ENCODE peak calls at places on chromosome 14, in five cellular contexts. T is neuronal stem cell, Z is mesenchymal stem cell, R is IMR-90, S is H1. J is an unnamed sample.

GRCh38 chr14:91377700-91378652 is 39.6 kb downstream of the CCDC88C start:
- DNase-seq in T (no peak), Z (no peak), R (no peak), S (no peak), J (no peak)

GRCh38 chr14:52951730-52952481 is 1.1 kb upstream of the FERMT2 start:
- DNase-seq in T (no peak), Z (peak), R (peak), S (no peak), J (peak)

GRCh38 chr14:72558721-72559120 is 335.2 kb downstream of the DPF3 start:
- DNase-seq in T (no peak), Z (no peak), R (peak), S (no peak), J (peak)

GRCh38 chr14:72546359-72547035 is 347.4 kb downstream of the DPF3 start:
- DNase-seq in T (no peak), Z (no peak), R (no peak), S (no peak), J (no peak)

GRCh38 chr14:92397140-92397815 is 74.3 kb downstream of the SLC24A4 start:
- DNase-seq in T (no peak), Z (peak), R (peak), S (no peak), J (peak)

GRCh38 chr14:22084393-22085281 is 411.0 kb upstream of the OR4E1 start:
- DNase-seq in T (peak), Z (peak), R (peak), S (no peak), J (peak)

GRCh38 chr14:35401853-35402252 is 2.7 kb downstream of the NFKBIA start:
- DNase-seq in T (no peak), Z (no peak), R (peak), S (no peak), J (no peak)

GRCh38 chr14:85310491-85311272 is 219.3 kb upstream of the FLRT2 start:
- DNase-seq in T (no peak), Z (no peak), R (no peak), S (no peak), J (no peak)

GRCh38 chr14:66140963-66141362 is 345.2 kb upstream of the CCDC196 start:
- DNase-seq in T (no peak), Z (no peak), R (no peak), S (no peak), J (no peak)

GRCh38 chr14:74207943-74208342 is 31.3 kb upstream of the VSX2 start:
- DNase-seq in T (no peak), Z (no peak), R (no peak), S (no peak), J (no peak)

GRCh38 chr14:25351269-25351668 is 301.3 kb upstream of the STXBP6 start:
- DNase-seq in T (no peak), Z (no peak), R (no peak), S (no peak), J (no peak)

GRCh38 chr14:80403036-80403435 is 191.7 kb upstream of the DIO2 start:
- DNase-seq in T (no peak), Z (no peak), R (no peak), S (no peak), J (no peak)

GRCh38 chr14:72682188-72682587 is 211.7 kb downstream of the DPF3 start:
- DNase-seq in T (no peak), Z (peak), R (peak), S (no peak), J (peak)

GRCh38 chr14:100375273-100375962 is 52.3 kb downstream of the SLC25A47 start:
- DNase-seq in T (no peak), Z (peak), R (peak), S (peak), J (no peak)

GRCh38 chr14:100907240-100907639 is 3.7 kb upstream of the RTL1 start:
- DNase-seq in T (no peak), Z (no peak), R (no peak), S (no peak), J (no peak)

GRCh38 chr14:105091335-105092123 is 26.3 kb upstream of the GPR132 start:
- DNase-seq in T (no peak), Z (no peak), R (no peak), S (no peak), J (peak)

GRCh38 chr14:63045612-63046320 is 508 bp upstream of the KCNH5 start:
- DNase-seq in T (peak), Z (peak), R (peak), S (peak), J (peak)

GRCh38 chr14:64688801-64689200 is 15.4 kb upstream of the PLEKHG3 start:
- DNase-seq in T (no peak), Z (no peak), R (no peak), S (no peak), J (no peak)

GRCh38 chr14:58061581-58061980 is 90.4 kb downstream of the ARMH4 start:
- DNase-seq in T (no peak), Z (no peak), R (no peak), S (no peak), J (no peak)

GRCh38 chr14:91867316-91867988 is at the start of gene TC2N:
- DNase-seq in T (no peak), Z (no peak), R (no peak), S (no peak), J (no peak)

GRCh38 chr14:95255487-95255886 is 64.2 kb downstream of the CLMN start:
- DNase-seq in T (peak), Z (peak), R (peak), S (peak), J (peak)

GRCh38 chr14:90781344-90781761 is 34.9 kb downstream of the TTC7B start:
- DNase-seq in T (no peak), Z (peak), R (peak), S (no peak), J (no peak)

GRCh38 chr14:60905930-60906329 is 74.9 kb downstream of the TRMT5 start:
- DNase-seq in T (no peak), Z (no peak), R (peak), S (no peak), J (no peak)

GRCh38 chr14:105317546-105317945 is 3.0 kb downstream of the PACS2 start:
- DNase-seq in T (no peak), Z (peak), R (peak), S (no peak), J (no peak)

DNA sequence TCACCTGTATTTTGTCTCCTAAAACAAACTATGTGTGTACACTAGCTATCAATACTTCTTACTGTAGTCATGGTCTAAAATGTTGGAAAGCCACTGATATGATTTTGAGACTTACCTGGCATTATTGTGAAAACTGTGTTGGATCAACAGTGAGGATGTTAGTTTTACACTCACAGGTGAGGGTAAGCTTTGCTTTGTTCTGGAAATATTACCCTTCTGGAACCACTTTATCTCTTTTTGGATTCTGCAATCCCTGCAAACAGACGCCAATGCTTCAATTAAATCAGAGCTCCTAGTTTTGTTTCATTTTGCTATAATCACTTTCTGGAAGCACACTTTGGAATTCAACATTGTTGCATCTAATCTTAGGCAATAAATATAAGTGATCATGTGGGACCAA is 223.3 kb downstream of the RPS29 start:
- DNase-seq in T (no peak), Z (no peak), R (no peak), S (no peak), J (no peak)
- H4K8ac ChIP-seq in T (no peak), Z (no peak), R (no peak), S (no peak), J (no peak)

DNA sequence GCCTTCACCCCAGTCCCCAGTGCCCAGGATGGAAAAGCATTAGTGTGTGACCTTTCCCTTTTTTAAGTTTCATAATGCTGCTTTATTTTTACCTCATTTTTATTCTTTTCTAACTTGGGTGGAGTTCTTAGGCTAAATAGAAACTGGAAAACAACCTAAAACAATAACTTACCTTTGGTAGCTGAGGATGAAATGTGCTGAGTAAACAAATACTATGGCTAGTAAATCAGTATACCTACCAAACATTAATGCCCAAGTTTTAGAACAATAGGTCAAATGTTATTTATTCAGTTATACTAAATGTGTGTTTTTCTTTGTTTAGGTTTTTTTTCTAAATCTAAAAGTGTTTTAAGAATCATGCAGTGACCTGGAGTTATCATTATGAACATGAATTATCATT is 226.6 kb upstream of the G2E3 start:
- DNase-seq in T (no peak), Z (no peak), R (no peak), S (no peak), J (no peak)
- H4K8ac ChIP-seq in T (no peak), Z (no peak), R (no peak), S (no peak), J (no peak)

DNA sequence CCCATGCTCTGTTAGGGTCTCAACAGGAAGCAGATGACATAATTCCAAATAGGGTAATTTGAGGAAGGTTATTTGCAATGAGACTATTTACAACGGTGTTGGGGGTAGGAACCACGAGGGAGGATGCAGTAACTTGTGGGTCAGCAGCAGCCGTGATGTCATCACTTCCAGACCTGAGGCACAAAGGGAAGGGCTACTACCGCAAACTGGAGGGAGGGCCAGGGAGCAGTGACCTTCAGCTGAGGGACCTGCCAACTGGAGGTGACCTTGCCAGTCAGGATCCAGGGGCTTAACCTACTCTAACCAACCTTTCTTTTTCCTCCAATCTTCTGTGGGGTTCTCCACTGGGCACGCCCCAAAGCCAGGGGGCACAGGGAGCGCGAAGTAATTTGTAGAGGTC is 1.7 kb upstream of the VRK1 start:
- DNase-seq in T (no peak), Z (no peak), R (no peak), S (no peak), J (no peak)
- H4K8ac ChIP-seq in T (no peak), Z (no peak), R (no peak), S (no peak), J (no peak)

DNA sequence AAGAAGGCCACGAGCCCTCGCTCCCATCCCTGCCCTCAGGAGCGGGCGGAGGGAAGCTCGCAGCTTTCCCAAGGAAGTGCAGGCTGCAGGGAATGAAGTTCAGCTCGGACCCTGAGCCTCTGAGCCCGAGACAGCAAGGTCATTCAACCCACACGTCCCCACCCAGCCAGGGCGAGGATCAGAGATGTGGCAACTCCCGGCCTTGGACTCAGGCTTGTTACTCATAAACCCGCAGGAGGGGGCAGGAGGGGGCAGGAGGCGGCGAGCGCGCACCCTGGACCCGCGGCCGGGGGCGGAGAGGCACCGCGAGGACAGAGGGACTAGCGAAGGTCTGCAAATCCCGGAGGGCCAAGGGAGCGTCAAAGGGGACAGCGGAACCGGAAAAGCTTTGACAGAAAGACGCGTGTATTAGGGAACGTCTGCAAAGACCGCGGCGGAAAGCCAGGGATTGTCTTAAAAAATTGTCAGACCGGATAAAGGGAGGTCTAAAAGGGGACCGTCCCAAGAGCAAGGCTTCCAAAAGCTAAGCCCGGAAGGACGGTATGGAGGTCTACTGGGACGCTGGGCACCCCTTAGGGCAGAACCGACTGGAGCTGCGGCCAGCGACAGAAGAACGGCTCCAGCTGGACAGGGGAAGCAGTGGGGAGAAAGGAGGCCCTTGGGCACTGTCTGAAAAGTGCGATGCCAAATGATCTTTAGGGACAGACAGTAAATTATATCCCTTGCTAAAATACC is 609 bp upstream of the DCAF11 start:
- DNase-seq in T (peak), Z (peak), R (peak), S (peak), J (peak)
- H4K8ac ChIP-seq in T (no peak), Z (peak), R (peak), S (peak), J (peak)

DNA sequence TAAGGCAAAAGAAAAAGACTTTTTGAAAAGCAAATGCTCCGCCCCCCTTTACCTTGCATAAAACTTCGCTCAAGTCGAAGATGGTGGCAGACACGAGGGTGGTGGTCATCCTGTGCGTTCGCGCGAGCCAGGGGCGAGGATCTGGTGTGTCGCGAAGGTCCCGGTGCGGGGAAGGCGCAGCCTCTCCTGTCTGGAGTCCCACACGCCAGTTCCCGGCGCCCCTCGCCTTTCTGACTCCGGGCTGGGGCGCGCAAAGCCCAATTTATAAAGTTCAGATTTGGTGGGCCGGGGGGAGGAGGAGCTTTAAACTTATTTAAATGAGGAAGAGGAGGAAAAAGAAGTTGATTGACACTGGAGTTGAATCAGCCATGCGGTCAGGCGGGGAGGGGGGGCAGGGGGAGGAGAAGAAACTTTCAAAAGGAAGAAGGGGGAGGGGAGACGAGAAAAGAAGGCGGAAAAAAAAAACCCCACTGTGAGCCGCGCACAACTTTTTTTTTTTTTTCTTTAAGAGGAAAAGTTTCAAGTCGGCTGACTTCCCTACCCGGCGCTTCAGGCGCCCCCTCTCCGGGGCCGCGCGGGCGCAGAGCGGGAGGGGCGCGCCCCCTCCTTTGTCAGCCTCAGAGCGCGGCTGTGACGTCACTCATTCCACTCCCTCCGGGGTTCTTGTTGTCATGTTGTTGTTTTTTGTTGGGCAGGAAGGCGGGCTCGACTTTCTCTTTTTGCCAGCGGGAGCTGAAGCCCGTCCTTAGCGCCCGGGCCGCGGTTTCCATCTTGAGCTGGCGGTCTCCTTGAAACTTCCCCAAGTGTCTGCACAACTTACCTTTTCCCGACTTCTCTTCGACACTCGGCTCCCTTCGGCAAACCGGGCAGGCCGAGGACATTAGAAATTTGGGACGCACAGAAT is at the start of gene ZFP36L1:
- DNase-seq in T (peak), Z (peak), R (peak), S (peak), J (peak)
- H4K8ac ChIP-seq in T (no peak), Z (peak), R (peak), S (peak), J (peak)

GRCh38 chr14:98792171-98792570 is 479.8 kb downstream of the BCL11B start:
- DNase-seq in T (no peak), Z (no peak), R (no peak), S (no peak), J (no peak)
- H4K8ac ChIP-seq in T (no peak), Z (no peak), R (no peak), S (no peak), J (no peak)

GRCh38 chr14:55579724-55580400 is at the start of gene KTN1:
- DNase-seq in T (peak), Z (peak), R (peak), S (no peak), J (peak)
- H4K8ac ChIP-seq in T (no peak), Z (peak), R (peak), S (peak), J (peak)

DNA sequence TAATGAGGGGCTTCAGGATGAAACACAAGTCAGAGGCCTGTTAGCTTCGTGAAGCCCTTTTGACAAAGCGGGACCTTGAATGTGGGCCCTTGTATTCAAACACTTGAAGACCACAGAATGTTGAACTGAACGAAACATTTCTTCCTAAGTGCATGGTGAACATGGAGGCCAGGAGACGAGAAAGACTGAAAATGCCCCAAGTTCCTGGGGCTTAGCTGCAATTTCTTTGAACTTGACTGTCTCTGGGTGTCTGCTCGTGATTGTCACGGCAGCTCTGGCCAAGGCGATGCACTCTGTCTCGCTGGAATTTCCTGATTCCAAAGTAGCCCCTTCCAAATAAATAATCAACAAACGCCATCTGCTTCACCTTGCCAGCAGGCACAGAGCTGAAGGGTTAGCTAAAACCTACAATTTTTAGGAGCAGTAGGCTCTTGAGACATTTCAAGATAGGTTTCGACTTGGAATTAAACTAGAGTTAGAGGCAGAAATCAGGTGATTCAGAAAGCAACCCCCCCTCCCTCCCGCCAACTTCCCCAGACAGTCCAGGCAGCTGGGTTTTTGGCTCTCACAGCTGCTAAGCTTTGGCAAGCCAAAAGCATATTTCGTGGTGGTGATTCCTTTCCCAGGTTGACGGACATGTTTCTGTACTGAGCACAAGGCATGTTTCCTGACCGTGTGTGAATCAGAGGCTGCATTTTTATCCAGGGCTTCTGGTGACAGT is 13.5 kb upstream of the IRF2BPL start:
- DNase-seq in T (no peak), Z (peak), R (peak), S (no peak), J (peak)
- H4K8ac ChIP-seq in T (no peak), Z (peak), R (peak), S (no peak), J (no peak)

J was measured in trophoblast cell.